ENCODE peak calls at places on chromosomes 1 and 21, in nine cellular contexts. P, C, Q, H, D, R, I, S and V are unnamed samples.

GRCh38 chr1:185314416-185314815 is 2.6 kb downstream of the IVNS1ABP start:
- DNase-seq in P (no peak), C (peak), Q (no peak), H (no peak), D (no peak), R (no peak), I (no peak), S (no peak), V (no peak)

GRCh38 chr1:56415720-56416119 is 163.6 kb downstream of the PLPP3 start:
- DNase-seq in P (no peak), C (no peak), Q (no peak), H (no peak), D (no peak), R (no peak), I (no peak), S (no peak), V (no peak)

GRCh38 chr1:161763522-161764098 is 2.5 kb upstream of the ATF6 start:
- DNase-seq in P (no peak), C (peak), Q (no peak), H (peak), D (no peak), R (no peak), I (no peak), S (no peak), V (no peak)

GRCh38 chr1:50976890-50977574 is 7.0 kb downstream of the CDKN2C start:
- DNase-seq in P (no peak), C (peak), Q (peak), H (peak), D (peak), R (peak), I (no peak), S (peak), V (peak)

GRCh38 chr1:204503122-204503912 is 8.7 kb upstream of the PIK3C2B start:
- DNase-seq in P (no peak), C (peak), Q (peak), H (no peak), D (peak), R (peak), I (no peak), S (no peak), V (no peak)

GRCh38 chr1:219460561-219461511 is 152.1 kb downstream of the ZC3H11B start:
- DNase-seq in P (no peak), C (no peak), Q (no peak), H (no peak), D (no peak), R (no peak), I (no peak), S (no peak), V (no peak)

GRCh38 chr1:175132456-175132855 is 60.1 kb downstream of the KIAA0040 start:
- DNase-seq in P (no peak), C (no peak), Q (no peak), H (no peak), D (no peak), R (no peak), I (no peak), S (no peak), V (no peak)

GRCh38 chr1:87684194-87684593 is 355.5 kb downstream of the LMO4 start:
- DNase-seq in P (no peak), C (peak), Q (no peak), H (peak), D (no peak), R (peak), I (no peak), S (peak), V (peak)

GRCh38 chr21:24188511-24188910 is 1418.8 kb downstream of the MRPL39 start:
- DNase-seq in P (no peak), C (no peak), Q (no peak), H (no peak), D (no peak), R (no peak), I (no peak), S (no peak), V (no peak)

GRCh38 chr1:112396668-112397025 is 633 bp downstream of the CTTNBP2NL start:
- DNase-seq in P (no peak), C (peak), Q (no peak), H (peak), D (no peak), R (peak), I (no peak), S (no peak), V (no peak)